ENCODE peak calls at places on chromosomes 4 and X, in seven cellular contexts. One of them, this sample, is unnamed.

GRCh38 chr4:160810415-160810814 is 1353.4 kb downstream of the FSTL5 start:
- DNase-seq in heart left ventricle: no peak
- DNase-seq in WTC11: no peak
- DNase-seq in hepatocyte: no peak
- DNase-seq in colonic mucosa: no peak
- DNase-seq in endothelial cell of umbilical vein: no peak
- DNase-seq in K562: no peak
- DNase-seq in this sample: no peak

GRCh38 chr4:73867783-73868182 is 1.4 kb upstream of the CXCL1 start:
- DNase-seq in colonic mucosa: peak; percentile 50
- DNase-seq in endothelial cell of umbilical vein: no peak
- DNase-seq in hepatocyte: peak; percentile 37
- DNase-seq in WTC11: no peak
- DNase-seq in K562: no peak
- DNase-seq in heart left ventricle: no peak
- DNase-seq in this sample: no peak

GRCh38 chr4:71189471-71189870 is 149.3 kb upstream of the SLC4A4 start:
- DNase-seq in WTC11: no peak
- DNase-seq in endothelial cell of umbilical vein: no peak
- DNase-seq in heart left ventricle: no peak
- DNase-seq in colonic mucosa: peak; percentile 40
- DNase-seq in hepatocyte: no peak
- DNase-seq in K562: no peak
- DNase-seq in this sample: no peak

GRCh38 chrX:115602308-115602707 is 41.3 kb downstream of the PLS3 start:
- DNase-seq in endothelial cell of umbilical vein: no peak
- DNase-seq in colonic mucosa: no peak
- DNase-seq in WTC11: no peak
- DNase-seq in hepatocyte: no peak
- DNase-seq in K562: no peak
- DNase-seq in heart left ventricle: no peak
- DNase-seq in this sample: no peak

GRCh38 chr4:64230709-64231310 is 178.4 kb downstream of the TECRL start:
- DNase-seq in K562: peak; percentile 9
- DNase-seq in endothelial cell of umbilical vein: no peak
- DNase-seq in WTC11: no peak
- DNase-seq in hepatocyte: no peak
- DNase-seq in heart left ventricle: no peak
- DNase-seq in colonic mucosa: no peak
- DNase-seq in this sample: no peak

GRCh38 chr4:174089711-174090110 is 193.8 kb downstream of the FBXO8 start:
- DNase-seq in hepatocyte: no peak
- DNase-seq in endothelial cell of umbilical vein: no peak
- DNase-seq in K562: no peak
- DNase-seq in WTC11: no peak
- DNase-seq in colonic mucosa: no peak
- DNase-seq in heart left ventricle: no peak
- DNase-seq in this sample: no peak

GRCh38 chr4:135244605-135245146 is 1043.1 kb upstream of the PABPC4L start:
- DNase-seq in endothelial cell of umbilical vein: no peak
- DNase-seq in colonic mucosa: no peak
- DNase-seq in K562: no peak
- DNase-seq in WTC11: no peak
- DNase-seq in hepatocyte: no peak
- DNase-seq in heart left ventricle: no peak
- DNase-seq in this sample: no peak

GRCh38 chr4:20603671-20604313 is 96.5 kb upstream of the PACRGL start:
- DNase-seq in K562: no peak
- DNase-seq in WTC11: no peak
- DNase-seq in hepatocyte: no peak
- DNase-seq in colonic mucosa: no peak
- DNase-seq in endothelial cell of umbilical vein: peak; percentile 86
- DNase-seq in heart left ventricle: no peak
- DNase-seq in this sample: no peak

GRCh38 chr4:158327525-158327924 is 117.2 kb downstream of the TMEM144 start:
- DNase-seq in WTC11: peak; percentile 32
- DNase-seq in heart left ventricle: no peak
- DNase-seq in endothelial cell of umbilical vein: no peak
- DNase-seq in K562: no peak
- DNase-seq in hepatocyte: peak; percentile 6
- DNase-seq in colonic mucosa: no peak
- DNase-seq in this sample: peak; percentile 6

GRCh38 chr4:84597450-84597849 is 14.5 kb downstream of the CDS1 start:
- DNase-seq in WTC11: no peak
- DNase-seq in endothelial cell of umbilical vein: no peak
- DNase-seq in hepatocyte: peak; percentile 25
- DNase-seq in colonic mucosa: no peak
- DNase-seq in heart left ventricle: no peak
- DNase-seq in K562: no peak
- DNase-seq in this sample: no peak

GRCh38 chrX:153687121-153688039 is at the start of gene SLC6A8:
- DNase-seq in WTC11: peak; percentile 65
- DNase-seq in K562: peak; percentile 80
- DNase-seq in endothelial cell of umbilical vein: peak; percentile 27
- DNase-seq in hepatocyte: peak; percentile 81
- DNase-seq in colonic mucosa: peak; percentile 71
- DNase-seq in heart left ventricle: peak; percentile 82
- DNase-seq in this sample: peak; percentile 77

GRCh38 chrX:54885740-54886139 is 34.9 kb upstream of the TRO start:
- DNase-seq in colonic mucosa: no peak
- DNase-seq in hepatocyte: no peak
- DNase-seq in heart left ventricle: no peak
- DNase-seq in endothelial cell of umbilical vein: no peak
- DNase-seq in WTC11: no peak
- DNase-seq in K562: no peak
- DNase-seq in this sample: no peak

GRCh38 chrX:46554942-46555341 is 9.7 kb upstream of the ZNF674 start:
- DNase-seq in heart left ventricle: no peak
- DNase-seq in hepatocyte: no peak
- DNase-seq in WTC11: no peak
- DNase-seq in endothelial cell of umbilical vein: peak; percentile 25
- DNase-seq in K562: no peak
- DNase-seq in colonic mucosa: no peak
- DNase-seq in this sample: no peak

GRCh38 chr4:8905236-8905772 is 33.7 kb upstream of the HMX1 start:
- DNase-seq in heart left ventricle: no peak
- DNase-seq in WTC11: peak; percentile 6
- DNase-seq in hepatocyte: no peak
- DNase-seq in endothelial cell of umbilical vein: no peak
- DNase-seq in K562: no peak
- DNase-seq in colonic mucosa: no peak
- DNase-seq in this sample: no peak

GRCh38 chr4:5893013-5893580 is at the start of gene CRMP1:
- DNase-seq in WTC11: peak; percentile 81
- DNase-seq in hepatocyte: peak; percentile 51
- DNase-seq in heart left ventricle: no peak
- DNase-seq in colonic mucosa: no peak
- DNase-seq in K562: no peak
- DNase-seq in endothelial cell of umbilical vein: no peak
- DNase-seq in this sample: peak; percentile 85

GRCh38 chr4:109826719-109827118 is 1.1 kb upstream of the RRH start:
- DNase-seq in endothelial cell of umbilical vein: peak; percentile 38
- DNase-seq in heart left ventricle: no peak
- DNase-seq in K562: peak; percentile 22
- DNase-seq in hepatocyte: peak; percentile 13
- DNase-seq in WTC11: no peak
- DNase-seq in colonic mucosa: no peak
- DNase-seq in this sample: no peak

GRCh38 chrX:131067846-131068745 is 9.9 kb downstream of the ARHGAP36 start:
- DNase-seq in WTC11: peak; percentile 47
- DNase-seq in K562: no peak
- DNase-seq in heart left ventricle: no peak
- DNase-seq in hepatocyte: no peak
- DNase-seq in endothelial cell of umbilical vein: no peak
- DNase-seq in colonic mucosa: no peak
- DNase-seq in this sample: peak; percentile 60

GRCh38 chrX:131066237-131066636 is 8.1 kb downstream of the ARHGAP36 start:
- DNase-seq in endothelial cell of umbilical vein: no peak
- DNase-seq in heart left ventricle: no peak
- DNase-seq in hepatocyte: no peak
- DNase-seq in colonic mucosa: no peak
- DNase-seq in K562: no peak
- DNase-seq in WTC11: no peak
- DNase-seq in this sample: no peak

GRCh38 chrX:131072871-131073571 is 14.9 kb downstream of the ARHGAP36 start:
- DNase-seq in hepatocyte: no peak
- DNase-seq in endothelial cell of umbilical vein: no peak
- DNase-seq in WTC11: no peak
- DNase-seq in heart left ventricle: no peak
- DNase-seq in K562: no peak
- DNase-seq in colonic mucosa: no peak
- DNase-seq in this sample: peak; percentile 42

GRCh38 chrX:131067216-131067615 is 9.1 kb downstream of the ARHGAP36 start:
- DNase-seq in K562: no peak
- DNase-seq in WTC11: peak; percentile 31
- DNase-seq in heart left ventricle: no peak
- DNase-seq in endothelial cell of umbilical vein: no peak
- DNase-seq in colonic mucosa: no peak
- DNase-seq in hepatocyte: no peak
- DNase-seq in this sample: peak; percentile 39

GRCh38 chrX:131068945-131069719 is 11.0 kb downstream of the ARHGAP36 start:
- DNase-seq in WTC11: peak; percentile 83
- DNase-seq in K562: peak; percentile 51
- DNase-seq in endothelial cell of umbilical vein: peak; percentile 6
- DNase-seq in colonic mucosa: no peak
- DNase-seq in hepatocyte: peak; percentile 54
- DNase-seq in heart left ventricle: no peak
- DNase-seq in this sample: peak; percentile 89
- TF ChIP-seq CTCF in WTC11: peak; percentile 23
- TF ChIP-seq CTCF in K562: peak; percentile 80
- TF ChIP-seq CTCF in endothelial cell of umbilical vein: peak; percentile 44
- TF ChIP-seq CTCF in colonic mucosa: no peak
- TF ChIP-seq CTCF in hepatocyte: peak; percentile 47
- TF ChIP-seq CTCF in heart left ventricle: peak; percentile 30
- TF ChIP-seq CTCF in this sample: peak; percentile 72

GRCh38 chr4:30721353-30722091 is 1.4 kb downstream of the PCDH7 start:
- DNase-seq in endothelial cell of umbilical vein: peak; percentile 72
- DNase-seq in heart left ventricle: peak; percentile 47
- DNase-seq in WTC11: peak; percentile 63
- DNase-seq in K562: no peak
- DNase-seq in hepatocyte: peak; percentile 80
- DNase-seq in colonic mucosa: peak; percentile 22
- DNase-seq in this sample: peak; percentile 77
- TF ChIP-seq CTCF in endothelial cell of umbilical vein: peak; percentile 26
- TF ChIP-seq CTCF in heart left ventricle: peak; percentile 48
- TF ChIP-seq CTCF in WTC11: no peak
- TF ChIP-seq CTCF in K562: no peak
- TF ChIP-seq CTCF in hepatocyte: peak; percentile 31
- TF ChIP-seq CTCF in colonic mucosa: no peak
- TF ChIP-seq CTCF in this sample: no peak

GRCh38 chrX:104370089-104370488 is 115.4 kb upstream of the ESX1 start:
- DNase-seq in colonic mucosa: peak; percentile 21
- DNase-seq in WTC11: peak; percentile 13
- DNase-seq in endothelial cell of umbilical vein: no peak
- DNase-seq in hepatocyte: peak; percentile 18
- DNase-seq in K562: peak; percentile 5
- DNase-seq in heart left ventricle: no peak
- DNase-seq in this sample: no peak
- TF ChIP-seq CTCF in colonic mucosa: no peak
- TF ChIP-seq CTCF in WTC11: no peak
- TF ChIP-seq CTCF in endothelial cell of umbilical vein: no peak
- TF ChIP-seq CTCF in hepatocyte: no peak
- TF ChIP-seq CTCF in K562: no peak
- TF ChIP-seq CTCF in heart left ventricle: no peak
- TF ChIP-seq CTCF in this sample: no peak

GRCh38 chr4:62940229-62940628 is 1469.0 kb downstream of the TECRL start:
- DNase-seq in K562: no peak
- DNase-seq in hepatocyte: peak; percentile 10
- DNase-seq in colonic mucosa: no peak
- DNase-seq in WTC11: no peak
- DNase-seq in heart left ventricle: no peak
- DNase-seq in endothelial cell of umbilical vein: no peak
- DNase-seq in this sample: no peak
- TF ChIP-seq CTCF in K562: no peak
- TF ChIP-seq CTCF in hepatocyte: no peak
- TF ChIP-seq CTCF in colonic mucosa: no peak
- TF ChIP-seq CTCF in WTC11: no peak
- TF ChIP-seq CTCF in heart left ventricle: no peak
- TF ChIP-seq CTCF in endothelial cell of umbilical vein: no peak
- TF ChIP-seq CTCF in this sample: no peak

DNA sequence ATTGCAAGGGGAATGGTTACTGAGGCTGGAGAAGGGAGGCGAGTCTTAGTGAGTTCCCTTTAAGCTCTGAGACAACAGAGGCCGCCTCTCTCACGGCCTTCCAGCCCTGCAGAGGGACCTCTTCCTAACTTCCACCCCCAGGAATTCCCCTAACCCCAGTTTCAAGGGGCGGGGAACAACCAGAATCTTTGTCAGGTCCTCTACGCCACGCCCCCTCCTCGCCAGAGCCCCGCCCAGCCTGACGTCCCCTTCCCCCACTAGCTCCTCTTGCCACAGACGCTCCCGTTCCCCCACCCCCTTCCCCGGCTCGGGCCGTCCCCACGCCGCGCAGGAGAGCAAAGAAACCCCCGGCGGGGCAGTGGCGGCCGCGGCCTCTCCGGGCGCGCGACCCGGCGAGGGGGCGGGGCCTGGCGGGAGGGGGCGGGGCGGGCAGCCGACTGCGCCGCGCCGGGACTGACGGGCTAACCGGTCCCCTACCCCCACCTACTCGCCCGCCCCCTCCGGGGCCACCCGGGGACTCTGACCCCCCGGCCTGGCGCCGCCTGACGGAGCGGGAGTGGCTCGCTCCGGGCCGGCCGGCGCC is 12.2 kb upstream of the TMEM156 start:
- DNase-seq in colonic mucosa: peak; percentile 88
- DNase-seq in K562: peak; percentile 91
- DNase-seq in heart left ventricle: peak; percentile 95
- DNase-seq in hepatocyte: peak; percentile 95
- DNase-seq in endothelial cell of umbilical vein: peak; percentile 94
- DNase-seq in WTC11: peak; percentile 93
- DNase-seq in this sample: peak; percentile 97
- TF ChIP-seq CTCF in colonic mucosa: no peak
- TF ChIP-seq CTCF in K562: no peak
- TF ChIP-seq CTCF in heart left ventricle: no peak
- TF ChIP-seq CTCF in hepatocyte: no peak
- TF ChIP-seq CTCF in endothelial cell of umbilical vein: no peak
- TF ChIP-seq CTCF in WTC11: no peak
- TF ChIP-seq CTCF in this sample: no peak

This sample was measured in nephron progenitor cell.